ENCODE peak calls at places on chromosomes 5 and 9, in four cellular contexts. One of them, this sample, is unnamed.

GRCh38 chr9:134737842-134738580 is 96.4 kb downstream of the COL5A1 start:
- DNase-seq in sciatic nerve: no peak
- DNase-seq in IMR-90: no peak
- DNase-seq in D341Med: no peak
- DNase-seq in this sample: no peak

GRCh38 chr9:278651-279050 is 64.0 kb downstream of the DOCK8 start:
- DNase-seq in IMR-90: no peak
- DNase-seq in D341Med: no peak
- DNase-seq in sciatic nerve: no peak
- DNase-seq in this sample: no peak

GRCh38 chr5:130055572-130055971 is 151.3 kb downstream of the CHSY3 start:
- DNase-seq in IMR-90: no peak
- DNase-seq in sciatic nerve: no peak
- DNase-seq in D341Med: no peak
- DNase-seq in this sample: no peak

GRCh38 chr9:92974161-92974661 is 26.9 kb downstream of the FGD3 start:
- DNase-seq in IMR-90: no peak
- DNase-seq in D341Med: peak
- DNase-seq in sciatic nerve: no peak
- DNase-seq in this sample: no peak

GRCh38 chr5:72452515-72453259 is 54.5 kb downstream of the ZNF366 start:
- DNase-seq in sciatic nerve: peak
- DNase-seq in D341Med: no peak
- DNase-seq in IMR-90: peak
- DNase-seq in this sample: no peak

GRCh38 chr5:133423618-133424282 is 188.6 kb downstream of the FSTL4 start:
- DNase-seq in sciatic nerve: peak
- DNase-seq in IMR-90: peak
- DNase-seq in D341Med: peak
- DNase-seq in this sample: no peak

GRCh38 chr5:68028131-68028727 is 187.3 kb upstream of the PIK3R1 start:
- DNase-seq in sciatic nerve: no peak
- DNase-seq in IMR-90: no peak
- DNase-seq in D341Med: no peak
- DNase-seq in this sample: no peak

GRCh38 chr9:100287186-100287585 is 65.6 kb downstream of the TEX10 start:
- DNase-seq in IMR-90: no peak
- DNase-seq in sciatic nerve: no peak
- DNase-seq in D341Med: no peak
- DNase-seq in this sample: no peak

This sample was measured in cortex of kidney.